ENCODE peak calls at places on chromosomes 12 and 14, in nine cellular contexts. P, W, S, G, C, F, L, A and Q are unnamed samples.

GRCh38 chr14:43898709-43899108 is 608.4 kb downstream of the FSCB start:
- DNase-seq in P (no peak), W (no peak), S (no peak), G (no peak), C (no peak), F (no peak), L (no peak), A (no peak), Q (no peak)

GRCh38 chr14:76595266-76595665 is 166.0 kb upstream of the VASH1 start:
- DNase-seq in P (no peak), W (no peak), S (no peak), G (no peak), C (no peak), F (no peak), L (no peak), A (no peak), Q (no peak)

GRCh38 chr12:51004504-51004903 is 21.7 kb downstream of the SLC11A2 start:
- DNase-seq in P (no peak), W (no peak), S (no peak), G (no peak), C (no peak), F (no peak), L (no peak), A (no peak), Q (no peak)

GRCh38 chr12:49059385-49060232 is 985 bp downstream of the KMT2D start:
- DNase-seq in P (no peak), W (no peak), S (no peak), G (peak; percentile 67), C (no peak), F (no peak), L (no peak), A (peak; percentile 7), Q (peak; percentile 55)

GRCh38 chr12:13126494-13126893 is 23.0 kb upstream of the GSG1 start:
- DNase-seq in P (no peak), W (no peak), S (no peak), G (no peak), C (no peak), F (no peak), L (no peak), A (no peak), Q (no peak)

GRCh38 chr12:33671676-33672075 is 232.1 kb upstream of the SYT10 start:
- DNase-seq in P (no peak), W (no peak), S (no peak), G (no peak), C (no peak), F (no peak), L (no peak), A (no peak), Q (no peak)

GRCh38 chr12:31204995-31205582 is 120.9 kb downstream of the SINHCAF start:
- DNase-seq in P (no peak), W (no peak), S (no peak), G (no peak), C (no peak), F (no peak), L (no peak), A (peak; percentile 50), Q (peak; percentile 39)

GRCh38 chr14:39175445-39176262 is 600 bp downstream of the PNN start:
- DNase-seq in P (peak; percentile 22), W (no peak), S (no peak), G (peak; percentile 61), C (no peak), F (no peak), L (no peak), A (peak; percentile 23), Q (peak; percentile 29)

GRCh38 chr12:96237035-96237434 is 42.9 kb downstream of the ELK3 start:
- DNase-seq in P (no peak), W (no peak), S (no peak), G (no peak), C (no peak), F (no peak), L (no peak), A (peak; percentile 47), Q (no peak)

GRCh38 chr14:54220122-54220691 is 176.6 kb upstream of the CDKN3 start:
- DNase-seq in P (peak; percentile 40), W (no peak), S (no peak), G (peak; percentile 53), C (no peak), F (peak; percentile 30), L (no peak), A (no peak), Q (no peak)

GRCh38 chr12:102425109-102426009 is 55.0 kb downstream of the IGF1 start:
- DNase-seq in P (no peak), W (no peak), S (no peak), G (no peak), C (no peak), F (no peak), L (no peak), A (no peak), Q (no peak)

GRCh38 chr14:95156765-95157194 is 549 bp downstream of the DICER1 start:
- DNase-seq in P (peak; percentile 43), W (peak; percentile 88), S (peak; percentile 17), G (peak; percentile 55), C (no peak), F (peak; percentile 46), L (no peak), A (peak; percentile 22), Q (peak; percentile 31)

GRCh38 chr12:57093412-57094193 is 4.7 kb downstream of the NAB2 start:
- DNase-seq in P (peak; percentile 75), W (peak; percentile 95), S (peak; percentile 57), G (peak; percentile 70), C (no peak), F (peak; percentile 83), L (peak; percentile 79), A (peak; percentile 77), Q (peak; percentile 83)

GRCh38 chr12:58575281-58575680 is 345.0 kb downstream of the LRIG3 start:
- DNase-seq in P (no peak), W (no peak), S (no peak), G (no peak), C (no peak), F (no peak), L (peak; percentile 77), A (peak; percentile 54), Q (no peak)

GRCh38 chr14:37413050-37413449 is 182.0 kb downstream of the FOXA1 start:
- DNase-seq in P (no peak), W (no peak), S (no peak), G (no peak), C (no peak), F (no peak), L (no peak), A (no peak), Q (no peak)

GRCh38 chr14:58238252-58239247 is 6.1 kb upstream of the PSMA3 start:
- DNase-seq in P (no peak), W (no peak), S (no peak), G (peak; percentile 32), C (no peak), F (peak; percentile 29), L (peak; percentile 34), A (peak; percentile 6), Q (no peak)

DNA sequence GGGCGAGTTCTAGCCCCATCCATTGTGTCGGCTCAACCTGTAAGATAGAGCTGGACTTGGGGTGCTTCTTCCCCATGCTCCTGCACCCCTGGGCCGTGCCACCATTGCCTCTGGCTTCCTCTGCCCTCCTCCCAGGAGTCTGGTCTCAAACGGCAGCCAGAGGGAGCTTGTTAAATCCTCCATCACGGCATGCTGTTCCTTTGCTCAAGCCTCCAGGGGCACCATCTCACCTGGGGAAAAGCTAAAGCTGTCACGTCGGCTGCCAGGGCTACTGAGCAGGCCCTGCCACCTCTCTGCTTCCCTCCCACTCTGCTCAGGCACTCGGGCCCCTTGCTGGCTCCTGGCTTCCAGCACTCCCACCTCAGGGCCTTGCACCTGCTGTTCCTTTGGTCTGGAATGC is 140.4 kb downstream of the RBM19 start:
- DNase-seq in P (no peak), W (no peak), S (no peak), G (no peak), C (no peak), F (no peak), L (no peak), A (no peak), Q (no peak)
- TF ChIP-seq CTCF in P (no peak), W (no peak), S (no peak), G (no peak), C (no peak), F (no peak), L (no peak), A (no peak), Q (no peak)

GRCh38 chr12:6771509-6772330 is 600 bp upstream of the LAG3 start:
- DNase-seq in P (no peak), W (no peak), S (no peak), G (no peak), C (no peak), F (no peak), L (no peak), A (no peak), Q (no peak)
- H3K27ac ChIP-seq in P (peak overlapping the region; percentile 33), W (no peak overlapping the region), S (no peak overlapping the region), G (no peak overlapping the region), C (no peak overlapping the region), F (no peak overlapping the region), L (no peak overlapping the region), A (no peak overlapping the region), Q (peak overlapping the region; percentile 94)

GRCh38 chr12:109052415-109053323 is at the start of gene USP30:
- DNase-seq in P (peak; percentile 86), W (peak; percentile 95), S (peak; percentile 84), G (peak; percentile 88), C (no peak), F (peak; percentile 86), L (peak; percentile 72), A (peak; percentile 77), Q (peak; percentile 94)
- TF ChIP-seq CTCF in P (no peak), W (no peak), S (no peak), G (peak; percentile 3), C (no peak), F (no peak), L (no peak), A (no peak), Q (no peak)

GRCh38 chr14:91167380-91167770 is 53.5 kb downstream of the DGLUCY start:
- DNase-seq in P (no peak), W (no peak), S (no peak), G (no peak), C (no peak), F (no peak), L (no peak), A (no peak), Q (no peak)

GRCh38 chr14:91159906-91160305 is 46.0 kb downstream of the DGLUCY start:
- DNase-seq in P (no peak), W (peak; percentile 7), S (no peak), G (no peak), C (no peak), F (no peak), L (no peak), A (peak; percentile 43), Q (no peak)

GRCh38 chr14:91164676-91165075 is 50.8 kb downstream of the DGLUCY start:
- DNase-seq in P (peak; percentile 53), W (no peak), S (no peak), G (no peak), C (no peak), F (peak; percentile 48), L (no peak), A (no peak), Q (no peak)

GRCh38 chr14:91159182-91159581 is 45.3 kb downstream of the DGLUCY start:
- DNase-seq in P (no peak), W (peak; percentile 4), S (no peak), G (no peak), C (no peak), F (no peak), L (no peak), A (no peak), Q (no peak)

DNA sequence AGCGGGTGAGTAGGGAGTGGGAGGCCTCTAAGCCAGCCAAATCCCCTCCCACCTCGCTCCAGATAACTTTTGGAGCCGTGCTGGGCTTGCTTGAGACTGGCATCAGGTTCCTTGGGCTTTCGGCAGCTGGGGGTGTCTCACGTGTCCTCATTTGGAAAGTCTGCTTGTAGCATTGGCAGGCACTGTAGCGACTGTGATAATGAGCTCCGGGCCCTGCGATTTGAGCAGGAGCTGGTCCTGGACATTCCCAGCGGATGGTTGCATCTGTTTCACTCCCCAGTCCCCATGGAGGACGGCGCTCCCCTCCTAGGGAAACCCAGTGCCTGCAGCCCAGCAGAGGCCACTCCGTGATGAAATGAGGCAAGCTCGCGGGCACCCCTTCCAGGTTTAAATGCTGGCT is 49.4 kb downstream of the DGLUCY start:
- DNase-seq in P (peak; percentile 48), W (no peak), S (no peak), G (no peak), C (no peak), F (no peak), L (no peak), A (no peak), Q (no peak)
- H3K27ac ChIP-seq in P (peak overlapping the region; percentile 82), W (no peak overlapping the region), S (no peak overlapping the region), G (no peak overlapping the region), C (no peak overlapping the region), F (no peak overlapping the region), L (no peak overlapping the region), A (no peak overlapping the region), Q (peak overlapping the region; percentile 33)